ENCODE peak calls at places on chromosomes 16 and 17, in eight cellular contexts. H is HL-60, B is A673, Q is osteoblast, W is mesenchymal stem cell, A is GM23248, G is pancreas, I is heart left ventricle. T is an unnamed sample. For H3K27me3, the result is how much of the 10 kb centered on the place peaks cover.

GRCh38 chr16:89522287-89522686 is 14.1 kb downstream of the SPG7 start:
- DNase-seq in I (no peak), B (no peak), A (no peak), W (no peak), Q (peak), H (no peak), G (no peak), T (no peak)

GRCh38 chr17:19867654-19868395 is at the start of gene ULK2:
- DNase-seq in W (peak), G (peak), H (peak), A (peak), B (peak), Q (peak), I (peak), T (peak)

GRCh38 chr17:71032746-71033273 is 863.5 kb downstream of the KCNJ2 start:
- DNase-seq in G (no peak), H (no peak), I (no peak), W (no peak), B (no peak), A (no peak), Q (no peak), T (no peak)

GRCh38 chr16:52123063-52123839 is 423.7 kb downstream of the TOX3 start:
- DNase-seq in Q (no peak), G (no peak), A (no peak), B (peak), W (no peak), I (no peak), H (no peak), T (no peak)

GRCh38 chr16:60907645-60908044 is 1128.6 kb downstream of the CDH8 start:
- DNase-seq in Q (no peak), H (no peak), G (no peak), A (no peak), B (no peak), W (no peak), I (no peak), T (no peak)

GRCh38 chr17:78621720-78622490 is 44.7 kb upstream of the DNAH17 start:
- DNase-seq in G (no peak), I (no peak), B (no peak), W (no peak), Q (no peak), A (no peak), H (no peak), T (no peak)

GRCh38 chr16:1929105-1929504 is 10.9 kb upstream of the HS3ST6 start:
- DNase-seq in I (peak), A (peak), W (no peak), B (peak), H (no peak), G (no peak), Q (peak), T (no peak)

GRCh38 chr17:31310260-31310659 is 3.6 kb downstream of the EVI2B start:
- DNase-seq in I (no peak), H (peak), W (no peak), B (no peak), Q (no peak), A (no peak), G (no peak), T (no peak)

GRCh38 chr16:76428858-76429257 is 151.7 kb downstream of the CNTNAP4 start:
- DNase-seq in G (no peak), I (no peak), Q (no peak), H (no peak), A (no peak), W (peak), B (no peak), T (no peak)

GRCh38 chr16:15765880-15766279 is 90.9 kb downstream of the MYH11 start:
- DNase-seq in B (peak), I (peak), A (peak), H (peak), Q (no peak), W (peak), G (no peak), T (no peak)

GRCh38 chr16:31421587-31421986 is 6.6 kb downstream of the COX6A2 start:
- DNase-seq in I (no peak), W (no peak), G (no peak), Q (no peak), B (no peak), H (no peak), A (no peak), T (no peak)

GRCh38 chr17:75908201-75908600 is 3.5 kb upstream of the MRPL38 start:
- DNase-seq in I (peak), A (peak), G (no peak), H (no peak), Q (peak), W (no peak), B (no peak), T (no peak)

GRCh38 chr16:79451196-79451816 is 149.2 kb downstream of the MAF start:
- DNase-seq in I (no peak), W (no peak), H (peak), Q (no peak), B (no peak), G (no peak), A (no peak), T (no peak)

GRCh38 chr17:67784364-67785121 is 40.8 kb upstream of the BPTF start:
- DNase-seq in Q (no peak), H (peak), B (no peak), I (no peak), A (no peak), G (no peak), W (no peak), T (no peak)

GRCh38 chr17:78530675-78531074 is 46.5 kb downstream of the DNAH17 start:
- DNase-seq in G (no peak), I (no peak), B (no peak), Q (peak), W (no peak), H (no peak), A (no peak), T (no peak)

GRCh38 chr17:42399948-42400843 is 12.0 kb upstream of the STAT3 start:
- DNase-seq in Q (peak), G (no peak), W (no peak), I (no peak), B (no peak), H (no peak), A (no peak), T (no peak)

GRCh38 chr16:30997000-30997886 is 12.2 kb downstream of the HSD3B7 start:
- DNase-seq in B (peak), G (peak), H (peak), A (peak), W (peak), I (peak), Q (peak), T (peak)

GRCh38 chr17:7323731-7324437 is 5.3 kb downstream of the NEURL4 start:
- DNase-seq in Q (peak), W (peak), A (peak), I (no peak), G (no peak), B (peak), H (no peak), T (peak)

GRCh38 chr16:79004281-79004680 is 596.3 kb downstream of the MAF start:
- DNase-seq in B (no peak), W (no peak), H (no peak), A (no peak), I (no peak), G (no peak), Q (no peak), T (no peak)

GRCh38 chr17:31533546-31534155 is 142.2 kb downstream of the RAB11FIP4 start:
- DNase-seq in H (peak), B (peak), Q (peak), W (peak), I (no peak), A (peak), G (no peak), T (no peak)

GRCh38 chr17:37182786-37183185 is 193.0 kb upstream of the C17orf78 start:
- DNase-seq in G (no peak), W (peak), I (no peak), B (no peak), H (no peak), A (peak), Q (no peak), T (no peak)

GRCh38 chr17:69539781-69540319 is 125.4 kb downstream of the MAP2K6 start:
- DNase-seq in H (no peak), W (peak), A (peak), G (no peak), I (no peak), B (peak), Q (no peak), T (no peak)

GRCh38 chr17:8257801-8258200 is 8.7 kb downstream of the PFAS start:
- DNase-seq in H (no peak), A (no peak), G (no peak), I (no peak), W (no peak), Q (no peak), B (no peak), T (no peak)

GRCh38 chr17:39063681-39064069 is 87.8 kb downstream of the PLXDC1 start:
- DNase-seq in I (no peak), W (peak), H (no peak), A (peak), G (no peak), Q (no peak), B (no peak), T (no peak)

GRCh38 chr17:39054111-39054645 is 87.0 kb upstream of the FBXO47 start:
- DNase-seq in W (no peak), B (no peak), G (no peak), A (no peak), I (no peak), H (no peak), Q (no peak), T (no peak)

GRCh38 chr17:39062846-39063680 is 88.4 kb downstream of the PLXDC1 start:
- DNase-seq in B (no peak), H (no peak), W (peak), A (peak), Q (no peak), G (no peak), I (no peak), T (no peak)

GRCh38 chr17:39058524-39058923 is 91.3 kb upstream of the FBXO47 start:
- DNase-seq in W (no peak), A (no peak), I (no peak), G (no peak), B (no peak), H (no peak), Q (no peak), T (no peak)

DNA sequence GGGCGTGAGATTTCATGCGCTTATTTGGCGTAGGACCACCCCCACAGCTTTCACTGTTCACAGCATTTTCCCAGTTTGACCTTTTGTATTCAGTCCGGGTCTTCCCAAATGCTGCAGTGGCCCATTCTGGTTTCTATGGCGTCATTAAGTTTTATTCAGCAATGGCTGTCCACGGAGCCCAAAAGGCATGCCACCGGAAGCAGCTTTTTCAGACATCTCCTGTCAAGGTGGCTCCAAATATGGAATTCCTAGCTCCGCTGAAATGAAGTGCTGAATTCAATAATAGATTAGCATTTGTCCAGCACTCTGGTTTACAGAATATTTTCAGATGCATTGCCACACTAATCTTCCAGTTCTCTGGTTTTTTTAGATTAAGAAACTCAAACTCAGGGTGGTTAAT is 90.6 kb upstream of the FBXO47 start:
- DNase-seq in W (no peak), H (no peak), G (no peak), Q (no peak), I (no peak), B (no peak), A (no peak), T (no peak)
- H3K4me3 ChIP-seq in W (no peak), H (no peak), G (no peak), Q (no peak), I (peak), B (peak), A (no peak), T (peak)

GRCh38 chr17:76924345-76925332 is 56.4 kb downstream of the MGAT5B start:
- DNase-seq in G (no peak), B (no peak), I (no peak), W (no peak), Q (peak), H (no peak), A (no peak), T (no peak)

GRCh38 chr17:76927982-76928381 is 59.8 kb downstream of the MGAT5B start:
- DNase-seq in B (no peak), Q (peak), A (no peak), H (no peak), W (no peak), G (no peak), I (no peak), T (no peak)

GRCh38 chr17:76925333-76925935 is 57.2 kb downstream of the MGAT5B start:
- DNase-seq in Q (peak), A (peak), G (no peak), B (no peak), I (peak), H (no peak), W (peak), T (no peak)

GRCh38 chr17:76927577-76927976 is 59.4 kb downstream of the MGAT5B start:
- DNase-seq in I (no peak), B (no peak), W (no peak), Q (peak), G (no peak), A (no peak), H (no peak), T (no peak)

GRCh38 chr17:76926237-76926866 is 58.1 kb downstream of the MGAT5B start:
- DNase-seq in B (no peak), Q (no peak), H (no peak), A (no peak), G (no peak), I (no peak), W (no peak), T (no peak)
- H3K27me3 ChIP-seq in B (under half), Q (under half), H (under half), A (under half), G (under half), I (under half), W (under half), T (under half)

DNA sequence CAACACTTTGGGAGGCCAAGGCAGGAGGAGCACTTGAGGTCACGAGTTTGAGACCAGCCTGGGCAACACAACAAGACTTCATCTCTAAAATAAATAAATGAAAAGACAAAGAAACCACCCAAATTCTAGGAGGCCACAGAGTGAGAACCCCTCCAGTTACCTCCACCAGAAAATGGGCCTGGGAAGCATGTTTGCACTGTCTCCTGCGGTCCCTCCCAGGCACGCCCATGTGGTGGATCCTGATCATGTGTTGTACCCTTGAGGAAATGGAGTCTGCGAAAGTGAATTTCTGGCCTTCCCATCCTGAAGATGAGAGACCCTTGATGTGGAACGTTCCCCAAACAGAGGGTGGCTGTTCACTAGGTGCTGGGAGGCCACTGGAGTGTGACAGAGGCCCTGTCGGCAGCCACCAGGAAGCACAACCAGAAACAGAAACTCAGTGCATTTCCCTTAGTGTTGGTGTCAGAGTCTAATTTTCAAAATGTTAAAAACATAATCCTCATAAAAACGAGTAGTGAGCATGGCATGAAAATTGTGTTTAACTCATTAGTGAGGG is 19.2 kb upstream of the USP22 start:
- DNase-seq in W (no peak), Q (no peak), H (no peak), G (no peak), B (no peak), A (no peak), I (no peak), T (no peak)
- H3K4me3 ChIP-seq in W (no peak), Q (no peak), H (no peak), G (no peak), B (no peak), A (no peak), I (no peak), T (no peak)

GRCh38 chr17:74853048-74853397 is 6.7 kb downstream of the GRIN2C start:
- DNase-seq in H (no peak), W (no peak), A (no peak), I (no peak), B (no peak), G (no peak), Q (no peak), T (no peak)

GRCh38 chr17:74850914-74851313 is 8.8 kb downstream of the GRIN2C start:
- DNase-seq in W (no peak), A (no peak), H (no peak), I (no peak), B (no peak), Q (no peak), G (no peak), T (no peak)

GRCh38 chr17:74851612-74852236 is 8.0 kb downstream of the GRIN2C start:
- DNase-seq in G (no peak), B (no peak), Q (no peak), I (no peak), W (no peak), A (no peak), H (no peak), T (no peak)

GRCh38 chr17:74853669-74854068 is 6.0 kb downstream of the GRIN2C start:
- DNase-seq in B (no peak), H (no peak), I (no peak), G (no peak), Q (no peak), W (no peak), A (no peak), T (no peak)

DNA sequence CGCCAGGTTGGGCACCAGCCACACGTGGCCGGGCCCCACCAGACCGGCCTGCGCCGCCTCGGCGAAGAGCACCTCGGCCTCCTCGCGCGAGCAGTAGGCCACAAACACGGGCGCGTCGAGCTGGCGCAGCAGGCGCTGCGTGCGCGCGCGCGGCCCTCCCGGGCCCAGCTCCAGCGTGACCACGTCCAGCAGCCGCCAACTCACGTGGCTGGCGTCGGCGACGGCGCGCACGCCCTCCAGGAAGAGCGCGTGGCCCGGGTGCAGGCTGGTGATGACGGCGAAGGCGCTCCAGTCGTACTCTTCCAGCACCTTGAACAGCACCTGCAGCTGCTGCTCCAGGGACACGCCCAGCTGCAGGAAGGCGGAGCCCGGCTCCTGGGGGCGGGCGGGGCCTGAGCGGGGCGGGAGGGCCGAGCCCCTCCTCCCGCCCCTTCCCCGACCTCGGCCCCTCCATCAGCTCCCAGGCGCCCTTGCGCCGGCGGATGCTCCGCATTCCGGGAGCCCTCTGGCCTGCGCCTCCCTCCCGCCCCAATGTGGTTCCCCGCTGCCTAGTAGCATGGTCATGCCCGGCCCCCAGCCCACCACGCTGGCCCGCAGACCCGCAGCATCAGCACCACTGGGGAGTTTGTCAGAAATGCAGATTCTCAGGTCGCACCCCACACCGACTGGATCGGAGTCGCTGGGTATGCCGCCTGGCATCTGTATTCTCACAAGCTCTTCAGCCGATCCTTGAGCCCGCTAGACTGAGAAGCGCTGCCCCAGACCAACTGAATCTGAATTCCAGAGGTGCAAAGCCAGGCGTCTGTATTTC is 7.2 kb downstream of the GRIN2C start:
- DNase-seq in Q (no peak), A (peak), H (no peak), G (no peak), B (no peak), W (no peak), I (no peak), T (no peak)
- H3K27me3 ChIP-seq in Q (half or more), A (half or more), H (under half), G (under half), B (under half), W (half or more), I (half or more), T (half or more)

DNA sequence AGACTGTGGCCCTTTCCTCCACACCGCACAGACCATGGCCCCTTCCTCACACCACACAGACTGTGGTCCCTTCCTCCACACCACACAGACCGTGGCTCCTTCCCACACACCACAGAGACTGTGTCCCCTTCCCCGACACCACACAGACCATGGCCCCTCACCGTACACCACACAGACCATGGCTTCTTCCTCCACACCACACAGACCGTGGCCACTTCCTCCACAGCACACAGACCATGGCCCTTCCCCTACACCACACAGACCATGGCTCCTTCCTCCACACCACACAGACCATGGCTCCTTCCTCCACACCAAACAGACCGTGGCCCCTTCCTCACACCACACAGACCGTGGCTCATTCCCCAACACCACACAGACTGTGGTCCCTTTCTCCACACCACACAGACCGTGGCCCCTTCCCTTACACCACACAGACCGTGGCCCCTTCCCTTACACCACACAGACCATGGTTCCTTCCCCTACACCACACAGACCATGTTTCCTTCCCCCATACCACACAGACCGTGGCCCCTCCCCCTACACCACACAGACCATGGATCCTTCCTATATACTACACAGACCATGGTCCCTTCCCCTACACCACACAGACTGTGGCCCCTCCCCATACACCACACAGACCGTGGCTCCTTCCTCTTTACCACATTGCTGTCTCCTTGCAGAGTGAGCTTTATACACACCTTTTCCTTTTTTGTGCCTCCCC is 297.5 kb upstream of the FOXF1 start:
- DNase-seq in W (no peak), H (peak), A (no peak), I (no peak), Q (no peak), G (no peak), B (no peak), T (no peak)
- H3K4me3 ChIP-seq in W (no peak), H (no peak), A (no peak), I (no peak), Q (no peak), G (no peak), B (no peak), T (no peak)

DNA sequence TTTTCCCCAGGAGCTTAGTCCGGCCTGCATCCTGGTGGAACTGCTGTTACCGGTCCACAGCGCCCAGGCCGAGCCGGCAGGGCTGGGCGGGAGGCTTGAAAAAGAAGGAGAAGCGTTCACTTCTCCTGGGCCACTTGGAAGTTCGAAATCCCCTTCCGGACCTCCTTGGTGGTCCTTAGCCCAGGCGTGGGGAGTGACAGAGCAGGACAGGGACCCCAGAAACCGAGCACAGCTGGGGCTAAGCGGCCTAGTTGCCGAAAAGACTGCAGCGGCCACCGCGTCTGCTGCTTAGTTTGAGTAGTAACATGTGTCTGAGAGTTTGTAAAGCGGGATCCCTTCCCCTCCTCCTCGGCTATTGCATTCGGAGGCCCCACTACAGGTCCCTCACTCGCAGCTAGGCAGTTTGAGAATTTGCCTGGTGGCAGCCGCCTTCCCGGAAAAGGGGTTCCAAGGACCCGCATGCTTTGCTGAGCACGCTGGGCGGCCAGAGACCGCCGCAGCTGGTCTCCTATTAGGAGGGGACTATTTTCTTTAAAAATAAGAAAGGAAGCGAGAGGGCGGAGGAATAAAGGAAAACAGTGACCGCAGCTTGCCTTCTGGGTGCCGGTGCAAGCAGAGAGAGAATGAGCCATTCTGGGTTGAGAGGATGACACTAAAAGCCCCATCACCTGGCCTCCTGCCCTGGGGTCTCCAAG is 980 bp upstream of the HOXB5 start:
- DNase-seq in H (no peak), Q (no peak), W (peak), A (no peak), G (no peak), I (no peak), B (no peak), T (no peak)
- H3K27me3 ChIP-seq in H (half or more), Q (half or more), W (under half), A (under half), G (under half), I (half or more), B (under half), T (under half)

T was measured in tibial artery.